ENCODE peak calls at places on chromosomes 3 and 15, in seven cellular contexts. F is K562; R is CD8-positive, alpha-beta memory T cell; Y is NCI-H1092; A is sciatic nerve; O is NCI-H748 treated with DMSO at 0.1 percent for 48 hours; H is endodermal cell. Q is an unnamed sample.

GRCh38 chr15:55530861-55531313 is 22.9 kb upstream of the DNAAF4 start:
- DNase-seq in F (no peak), R (no peak), Y (no peak), A (no peak), O (no peak), H (no peak), Q (no peak)

GRCh38 chr3:49804141-49805041 is 1.3 kb downstream of the INKA1 start:
- DNase-seq in F (no peak), R (no peak), Y (no peak), A (no peak), O (no peak), H (no peak), Q (no peak)

GRCh38 chr3:149393355-149394165 is 16.1 kb upstream of the TM4SF1 start:
- DNase-seq in F (peak), R (no peak), Y (peak), A (peak), O (peak), H (peak), Q (no peak)

GRCh38 chr3:170622369-170623159 is 36.7 kb upstream of the SLC7A14 start:
- DNase-seq in F (peak), R (no peak), Y (no peak), A (no peak), O (no peak), H (no peak), Q (peak)

GRCh38 chr3:158273646-158274045 is 163.8 kb downstream of the RSRC1 start:
- DNase-seq in F (no peak), R (no peak), Y (no peak), A (no peak), O (no peak), H (no peak), Q (no peak)

GRCh38 chr3:189572249-189572648 is 58.9 kb upstream of the TP63 start:
- DNase-seq in F (no peak), R (no peak), Y (no peak), A (no peak), O (no peak), H (no peak), Q (no peak)

GRCh38 chr3:31550452-31551251 is 17.9 kb downstream of the STT3B start:
- DNase-seq in F (no peak), R (no peak), Y (no peak), A (no peak), O (peak), H (no peak), Q (no peak)

GRCh38 chr3:142735462-142735861 is 11.6 kb downstream of the TRPC1 start:
- DNase-seq in F (no peak), R (no peak), Y (no peak), A (no peak), O (no peak), H (no peak), Q (no peak)

GRCh38 chr15:44713006-44713966 is 2.0 kb downstream of the B2M start:
- DNase-seq in F (peak), R (no peak), Y (peak), A (no peak), O (peak), H (no peak), Q (no peak)

GRCh38 chr3:128805771-128806170 is 73.6 kb upstream of the ACAD9 start:
- DNase-seq in F (no peak), R (no peak), Y (no peak), A (no peak), O (no peak), H (no peak), Q (no peak)